ENCODE peak calls at places on chromosomes 12 and 14, in nine cellular contexts. One of them, this sample, is unnamed.

GRCh38 chr14:68510951-68511726 is 281.7 kb downstream of the ZFP36L1 start:
- DNase-seq in posterior cingulate gyrus: no peak
- DNase-seq in occipital lobe: no peak
- DNase-seq in nephron progenitor cell: no peak
- DNase-seq in dermis microvascular lymphatic vessel endothelial cell: no peak
- DNase-seq in omental fat pad: no peak
- DNase-seq in pons: no peak
- DNase-seq in AG09309: no peak
- DNase-seq in stimulated activated CD4-positive, alpha-beta T cell treated with anti-CD3 and anti-CD28 coated beads, Interleukin-12 subunit alpha, Interleukin-12 subunit beta, amount 100 ng/mL, for 48 hours: no peak
- DNase-seq in this sample: no peak

GRCh38 chr14:64209428-64210165 is 84.6 kb downstream of the ESR2 start:
- DNase-seq in posterior cingulate gyrus: peak; percentile 89
- DNase-seq in occipital lobe: no peak
- DNase-seq in nephron progenitor cell: no peak
- DNase-seq in dermis microvascular lymphatic vessel endothelial cell: no peak
- DNase-seq in omental fat pad: no peak
- DNase-seq in pons: no peak
- DNase-seq in AG09309: no peak
- DNase-seq in stimulated activated CD4-positive, alpha-beta T cell treated with anti-CD3 and anti-CD28 coated beads, Interleukin-12 subunit alpha, Interleukin-12 subunit beta, amount 100 ng/mL, for 48 hours: no peak
- DNase-seq in this sample: peak; percentile 61

GRCh38 chr14:63777024-63777423 is 49.2 kb upstream of the SGPP1 start:
- DNase-seq in posterior cingulate gyrus: no peak
- DNase-seq in occipital lobe: no peak
- DNase-seq in nephron progenitor cell: no peak
- DNase-seq in dermis microvascular lymphatic vessel endothelial cell: no peak
- DNase-seq in omental fat pad: no peak
- DNase-seq in pons: no peak
- DNase-seq in AG09309: peak; percentile 38
- DNase-seq in stimulated activated CD4-positive, alpha-beta T cell treated with anti-CD3 and anti-CD28 coated beads, Interleukin-12 subunit alpha, Interleukin-12 subunit beta, amount 100 ng/mL, for 48 hours: no peak
- DNase-seq in this sample: no peak

GRCh38 chr12:124259168-124260066 is 35.5 kb upstream of the RFLNA start:
- DNase-seq in posterior cingulate gyrus: no peak
- DNase-seq in occipital lobe: no peak
- DNase-seq in nephron progenitor cell: no peak
- DNase-seq in dermis microvascular lymphatic vessel endothelial cell: no peak
- DNase-seq in omental fat pad: no peak
- DNase-seq in pons: no peak
- DNase-seq in AG09309: no peak
- DNase-seq in stimulated activated CD4-positive, alpha-beta T cell treated with anti-CD3 and anti-CD28 coated beads, Interleukin-12 subunit alpha, Interleukin-12 subunit beta, amount 100 ng/mL, for 48 hours: no peak
- DNase-seq in this sample: no peak

GRCh38 chr12:25025951-25026490 is 77.1 kb upstream of the BCAT1 start:
- DNase-seq in posterior cingulate gyrus: no peak
- DNase-seq in occipital lobe: no peak
- DNase-seq in nephron progenitor cell: no peak
- DNase-seq in dermis microvascular lymphatic vessel endothelial cell: no peak
- DNase-seq in omental fat pad: no peak
- DNase-seq in pons: no peak
- DNase-seq in AG09309: no peak
- DNase-seq in stimulated activated CD4-positive, alpha-beta T cell treated with anti-CD3 and anti-CD28 coated beads, Interleukin-12 subunit alpha, Interleukin-12 subunit beta, amount 100 ng/mL, for 48 hours: no peak
- DNase-seq in this sample: no peak

GRCh38 chr14:76644875-76645518 is 116.3 kb upstream of the VASH1 start:
- DNase-seq in posterior cingulate gyrus: peak; percentile 90
- DNase-seq in occipital lobe: no peak
- DNase-seq in nephron progenitor cell: peak; percentile 77
- DNase-seq in dermis microvascular lymphatic vessel endothelial cell: peak; percentile 20
- DNase-seq in omental fat pad: no peak
- DNase-seq in pons: peak; percentile 49
- DNase-seq in AG09309: no peak
- DNase-seq in stimulated activated CD4-positive, alpha-beta T cell treated with anti-CD3 and anti-CD28 coated beads, Interleukin-12 subunit alpha, Interleukin-12 subunit beta, amount 100 ng/mL, for 48 hours: no peak
- DNase-seq in this sample: no peak

GRCh38 chr14:103199141-103199540 is 75.9 kb downstream of the TNFAIP2 start:
- DNase-seq in posterior cingulate gyrus: no peak
- DNase-seq in occipital lobe: no peak
- DNase-seq in nephron progenitor cell: no peak
- DNase-seq in dermis microvascular lymphatic vessel endothelial cell: no peak
- DNase-seq in omental fat pad: no peak
- DNase-seq in pons: no peak
- DNase-seq in AG09309: no peak
- DNase-seq in stimulated activated CD4-positive, alpha-beta T cell treated with anti-CD3 and anti-CD28 coated beads, Interleukin-12 subunit alpha, Interleukin-12 subunit beta, amount 100 ng/mL, for 48 hours: no peak
- DNase-seq in this sample: no peak

GRCh38 chr12:56601503-56601902 is 28.6 kb downstream of the BAZ2A start:
- DNase-seq in posterior cingulate gyrus: no peak
- DNase-seq in occipital lobe: no peak
- DNase-seq in nephron progenitor cell: peak; percentile 21
- DNase-seq in dermis microvascular lymphatic vessel endothelial cell: no peak
- DNase-seq in omental fat pad: no peak
- DNase-seq in pons: no peak
- DNase-seq in AG09309: no peak
- DNase-seq in stimulated activated CD4-positive, alpha-beta T cell treated with anti-CD3 and anti-CD28 coated beads, Interleukin-12 subunit alpha, Interleukin-12 subunit beta, amount 100 ng/mL, for 48 hours: no peak
- DNase-seq in this sample: no peak

GRCh38 chr12:110109037-110109836 is 14.9 kb upstream of the IFT81 start:
- DNase-seq in posterior cingulate gyrus: no peak
- DNase-seq in occipital lobe: no peak
- DNase-seq in nephron progenitor cell: peak; percentile 30
- DNase-seq in dermis microvascular lymphatic vessel endothelial cell: peak; percentile 88
- DNase-seq in omental fat pad: peak; percentile 43
- DNase-seq in pons: no peak
- DNase-seq in AG09309: peak; percentile 100
- DNase-seq in stimulated activated CD4-positive, alpha-beta T cell treated with anti-CD3 and anti-CD28 coated beads, Interleukin-12 subunit alpha, Interleukin-12 subunit beta, amount 100 ng/mL, for 48 hours: no peak
- DNase-seq in this sample: no peak

GRCh38 chr12:48187916-48188695 is 4.7 kb downstream of the CCDC184 start:
- DNase-seq in posterior cingulate gyrus: no peak
- DNase-seq in occipital lobe: no peak
- DNase-seq in nephron progenitor cell: no peak
- DNase-seq in dermis microvascular lymphatic vessel endothelial cell: no peak
- DNase-seq in omental fat pad: no peak
- DNase-seq in pons: no peak
- DNase-seq in AG09309: no peak
- DNase-seq in stimulated activated CD4-positive, alpha-beta T cell treated with anti-CD3 and anti-CD28 coated beads, Interleukin-12 subunit alpha, Interleukin-12 subunit beta, amount 100 ng/mL, for 48 hours: no peak
- DNase-seq in this sample: no peak

GRCh38 chr12:104460973-104461693 is 4.4 kb downstream of the CHST11 start:
- DNase-seq in posterior cingulate gyrus: no peak
- DNase-seq in occipital lobe: no peak
- DNase-seq in nephron progenitor cell: no peak
- DNase-seq in dermis microvascular lymphatic vessel endothelial cell: no peak
- DNase-seq in omental fat pad: no peak
- DNase-seq in pons: no peak
- DNase-seq in AG09309: no peak
- DNase-seq in stimulated activated CD4-positive, alpha-beta T cell treated with anti-CD3 and anti-CD28 coated beads, Interleukin-12 subunit alpha, Interleukin-12 subunit beta, amount 100 ng/mL, for 48 hours: no peak
- DNase-seq in this sample: no peak

This sample was measured in stimulated activated naive B cell treated with anti-CD40 and anti-IgM and Interleukin-4, amounts not matched to agents 10 μg/mL and 1 μg/mL and 100 μg/mL, for 72 hours.